ENCODE peak calls at places on chromosomes 6 and 20, in five cellular contexts. One of them, this sample, is unnamed.
A peak's percentile ranks its signal among the peaks of the same experiment; 100 is the strongest.

GRCh38 chr6:100381111-100381510 is 83.6 kb downstream of the SIM1 start:
- DNase-seq in left ventricle myocardium inferior: no peak
- DNase-seq in fibroblast of the aortic adventitia: no peak
- DNase-seq in Panc1: no peak
- DNase-seq in lower leg skin: no peak
- DNase-seq in this sample: no peak

GRCh38 chr6:46876126-46876525 is 45.6 kb downstream of the ADGRF5 start:
- DNase-seq in lower leg skin: no peak
- DNase-seq in fibroblast of the aortic adventitia: peak; percentile 24
- DNase-seq in left ventricle myocardium inferior: no peak
- DNase-seq in Panc1: peak; percentile 12
- DNase-seq in this sample: peak; percentile 60

GRCh38 chr6:52725530-52726192 is 37.6 kb downstream of the GSTA2 start:
- DNase-seq in Panc1: no peak
- DNase-seq in left ventricle myocardium inferior: no peak
- DNase-seq in fibroblast of the aortic adventitia: peak; percentile 37
- DNase-seq in lower leg skin: no peak
- DNase-seq in this sample: peak; percentile 14

GRCh38 chr6:122669418-122669817 is 59.2 kb downstream of the PKIB start:
- DNase-seq in lower leg skin: no peak
- DNase-seq in Panc1: no peak
- DNase-seq in fibroblast of the aortic adventitia: no peak
- DNase-seq in left ventricle myocardium inferior: no peak
- DNase-seq in this sample: no peak

GRCh38 chr6:132020138-132020551 is 69.0 kb upstream of the CCN2 start:
- DNase-seq in left ventricle myocardium inferior: peak; percentile 22
- DNase-seq in Panc1: no peak
- DNase-seq in fibroblast of the aortic adventitia: peak; percentile 35
- DNase-seq in lower leg skin: peak; percentile 87
- DNase-seq in this sample: no peak

GRCh38 chr20:21137078-21137477 is 11.2 kb downstream of the KIZ start:
- DNase-seq in lower leg skin: no peak
- DNase-seq in fibroblast of the aortic adventitia: no peak
- DNase-seq in Panc1: no peak
- DNase-seq in left ventricle myocardium inferior: no peak
- DNase-seq in this sample: no peak

GRCh38 chr6:139510040-139510815 is 135.8 kb upstream of the CITED2 start:
- DNase-seq in lower leg skin: no peak
- DNase-seq in fibroblast of the aortic adventitia: peak; percentile 28
- DNase-seq in Panc1: no peak
- DNase-seq in left ventricle myocardium inferior: peak; percentile 33
- DNase-seq in this sample: no peak

GRCh38 chr6:119830069-119830468 is 480.5 kb upstream of the MAN1A1 start:
- DNase-seq in Panc1: no peak
- DNase-seq in left ventricle myocardium inferior: no peak
- DNase-seq in lower leg skin: no peak
- DNase-seq in fibroblast of the aortic adventitia: no peak
- DNase-seq in this sample: no peak

GRCh38 chr6:130158548-130158947 is 64.2 kb downstream of the SAMD3 start:
- DNase-seq in fibroblast of the aortic adventitia: no peak
- DNase-seq in left ventricle myocardium inferior: no peak
- DNase-seq in lower leg skin: no peak
- DNase-seq in Panc1: no peak
- DNase-seq in this sample: no peak

GRCh38 chr6:18136260-18136659 is 13.8 kb upstream of the NHLRC1 start:
- DNase-seq in lower leg skin: no peak
- DNase-seq in Panc1: no peak
- DNase-seq in left ventricle myocardium inferior: no peak
- DNase-seq in fibroblast of the aortic adventitia: no peak
- DNase-seq in this sample: no peak

GRCh38 chr20:11041396-11041795 is 367.6 kb upstream of the JAG1 start:
- DNase-seq in Panc1: no peak
- DNase-seq in left ventricle myocardium inferior: no peak
- DNase-seq in fibroblast of the aortic adventitia: peak; percentile 2
- DNase-seq in lower leg skin: no peak
- DNase-seq in this sample: no peak

GRCh38 chr20:32980131-32980941 is 23.9 kb downstream of the SUN5 start:
- DNase-seq in Panc1: no peak
- DNase-seq in fibroblast of the aortic adventitia: no peak
- DNase-seq in left ventricle myocardium inferior: no peak
- DNase-seq in lower leg skin: no peak
- DNase-seq in this sample: peak; percentile 94

GRCh38 chr6:135093578-135093977 is 39.0 kb upstream of the HBS1L start:
- DNase-seq in left ventricle myocardium inferior: no peak
- DNase-seq in fibroblast of the aortic adventitia: no peak
- DNase-seq in Panc1: no peak
- DNase-seq in lower leg skin: no peak
- DNase-seq in this sample: no peak

GRCh38 chr20:2528671-2529070 is 7.7 kb upstream of the TMC2 start:
- DNase-seq in left ventricle myocardium inferior: no peak
- DNase-seq in fibroblast of the aortic adventitia: no peak
- DNase-seq in lower leg skin: peak; percentile 67
- DNase-seq in Panc1: no peak
- DNase-seq in this sample: no peak

GRCh38 chr20:54668271-54669053 is 193.1 kb downstream of the DOK5 start:
- DNase-seq in lower leg skin: no peak
- DNase-seq in fibroblast of the aortic adventitia: peak; percentile 34
- DNase-seq in left ventricle myocardium inferior: no peak
- DNase-seq in Panc1: no peak
- DNase-seq in this sample: no peak

GRCh38 chr6:32271427-32271826 is 47.6 kb upstream of the NOTCH4 start:
- DNase-seq in Panc1: no peak
- DNase-seq in left ventricle myocardium inferior: no peak
- DNase-seq in lower leg skin: no peak
- DNase-seq in fibroblast of the aortic adventitia: no peak
- DNase-seq in this sample: no peak

GRCh38 chr6:116996842-116997241 is 119.8 kb downstream of the RFX6 start:
- DNase-seq in left ventricle myocardium inferior: no peak
- DNase-seq in Panc1: no peak
- DNase-seq in lower leg skin: no peak
- DNase-seq in fibroblast of the aortic adventitia: no peak
- DNase-seq in this sample: no peak

GRCh38 chr20:40525356-40525755 is 163.7 kb downstream of the MAFB start:
- DNase-seq in left ventricle myocardium inferior: no peak
- DNase-seq in Panc1: no peak
- DNase-seq in fibroblast of the aortic adventitia: peak; percentile 47
- DNase-seq in lower leg skin: no peak
- DNase-seq in this sample: no peak

GRCh38 chr6:105401247-105402089 is 1.4 kb downstream of the PREP start:
- DNase-seq in lower leg skin: no peak
- DNase-seq in Panc1: no peak
- DNase-seq in left ventricle myocardium inferior: no peak
- DNase-seq in fibroblast of the aortic adventitia: no peak
- DNase-seq in this sample: no peak

GRCh38 chr6:130233332-130233731 is 10.6 kb upstream of the SAMD3 start:
- DNase-seq in Panc1: no peak
- DNase-seq in lower leg skin: no peak
- DNase-seq in fibroblast of the aortic adventitia: peak; percentile 49
- DNase-seq in left ventricle myocardium inferior: no peak
- DNase-seq in this sample: no peak

GRCh38 chr6:26199773-26200728 is 112.8 kb downstream of the HFE start:
- DNase-seq in fibroblast of the aortic adventitia: peak; percentile 42
- DNase-seq in left ventricle myocardium inferior: no peak
- DNase-seq in Panc1: no peak
- DNase-seq in lower leg skin: no peak
- DNase-seq in this sample: no peak

GRCh38 chr20:57082546-57082945 is 183.9 kb downstream of the BMP7 start:
- DNase-seq in fibroblast of the aortic adventitia: no peak
- DNase-seq in left ventricle myocardium inferior: no peak
- DNase-seq in Panc1: no peak
- DNase-seq in lower leg skin: no peak
- DNase-seq in this sample: no peak

GRCh38 chr6:157528931-157529653 is 148.1 kb downstream of the ZDHHC14 start:
- DNase-seq in fibroblast of the aortic adventitia: no peak
- DNase-seq in lower leg skin: peak; percentile 90
- DNase-seq in left ventricle myocardium inferior: no peak
- DNase-seq in Panc1: no peak
- DNase-seq in this sample: no peak

GRCh38 chr6:31114540-31114876 is at the start of gene PSORS1C1:
- DNase-seq in fibroblast of the aortic adventitia: peak; percentile 97
- DNase-seq in Panc1: peak; percentile 72
- DNase-seq in lower leg skin: peak; percentile 97
- DNase-seq in left ventricle myocardium inferior: peak; percentile 89
- DNase-seq in this sample: peak; percentile 75

GRCh38 chr20:25676164-25676809 is 20.4 kb downstream of the ZNF337 start:
- DNase-seq in left ventricle myocardium inferior: no peak
- DNase-seq in fibroblast of the aortic adventitia: peak; percentile 47
- DNase-seq in Panc1: no peak
- DNase-seq in lower leg skin: no peak
- DNase-seq in this sample: peak; percentile 14

GRCh38 chr6:42545226-42545773 is 18.5 kb upstream of the UBR2 start:
- DNase-seq in lower leg skin: no peak
- DNase-seq in fibroblast of the aortic adventitia: no peak
- DNase-seq in left ventricle myocardium inferior: no peak
- DNase-seq in Panc1: no peak
- DNase-seq in this sample: no peak

GRCh38 chr6:158815915-158816314 is 3.3 kb downstream of the EZR start:
- DNase-seq in lower leg skin: no peak
- DNase-seq in left ventricle myocardium inferior: no peak
- DNase-seq in fibroblast of the aortic adventitia: no peak
- DNase-seq in Panc1: no peak
- DNase-seq in this sample: no peak

GRCh38 chr6:47134476-47135189 is 92.5 kb upstream of the ADGRF1 start:
- DNase-seq in lower leg skin: no peak
- DNase-seq in Panc1: peak; percentile 79
- DNase-seq in fibroblast of the aortic adventitia: peak; percentile 96
- DNase-seq in left ventricle myocardium inferior: no peak
- DNase-seq in this sample: peak; percentile 96

GRCh38 chr6:132068766-132069165 is 117.6 kb upstream of the CCN2 start:
- DNase-seq in lower leg skin: no peak
- DNase-seq in fibroblast of the aortic adventitia: peak; percentile 20
- DNase-seq in Panc1: no peak
- DNase-seq in left ventricle myocardium inferior: no peak
- DNase-seq in this sample: no peak

GRCh38 chr6:9025796-9026195 is 590.5 kb upstream of the SLC35B3 start:
- DNase-seq in left ventricle myocardium inferior: no peak
- DNase-seq in lower leg skin: no peak
- DNase-seq in fibroblast of the aortic adventitia: no peak
- DNase-seq in Panc1: no peak
- DNase-seq in this sample: no peak

GRCh38 chr6:107458687-107459282 is 579 bp downstream of the PDSS2 start:
- DNase-seq in lower leg skin: peak; percentile 86
- DNase-seq in fibroblast of the aortic adventitia: peak; percentile 34
- DNase-seq in Panc1: peak; percentile 4
- DNase-seq in left ventricle myocardium inferior: peak; percentile 22
- DNase-seq in this sample: no peak

GRCh38 chr6:87936065-87936464 is 111.6 kb upstream of the SPACA1 start:
- DNase-seq in lower leg skin: no peak
- DNase-seq in fibroblast of the aortic adventitia: no peak
- DNase-seq in Panc1: no peak
- DNase-seq in left ventricle myocardium inferior: no peak
- DNase-seq in this sample: no peak

GRCh38 chr6:47740714-47741113 is 41.1 kb upstream of the OPN5 start:
- DNase-seq in lower leg skin: no peak
- DNase-seq in Panc1: no peak
- DNase-seq in fibroblast of the aortic adventitia: no peak
- DNase-seq in left ventricle myocardium inferior: no peak
- DNase-seq in this sample: no peak

GRCh38 chr6:90227693-90228092 is 69.0 kb downstream of the BACH2 start:
- DNase-seq in lower leg skin: no peak
- DNase-seq in Panc1: no peak
- DNase-seq in left ventricle myocardium inferior: no peak
- DNase-seq in fibroblast of the aortic adventitia: peak; percentile 26
- DNase-seq in this sample: no peak

GRCh38 chr6:168090706-168091105 is 11.7 kb upstream of the FRMD1 start:
- DNase-seq in left ventricle myocardium inferior: no peak
- DNase-seq in fibroblast of the aortic adventitia: no peak
- DNase-seq in lower leg skin: no peak
- DNase-seq in Panc1: no peak
- DNase-seq in this sample: no peak

GRCh38 chr20:50019466-50020256 is 36.9 kb downstream of the SNAI1 start:
- DNase-seq in Panc1: no peak
- DNase-seq in fibroblast of the aortic adventitia: no peak
- DNase-seq in left ventricle myocardium inferior: peak; percentile 46
- DNase-seq in lower leg skin: no peak
- DNase-seq in this sample: no peak

GRCh38 chr6:46776070-46776752 is 17.0 kb upstream of the MEP1A start:
- DNase-seq in Panc1: no peak
- DNase-seq in fibroblast of the aortic adventitia: no peak
- DNase-seq in left ventricle myocardium inferior: no peak
- DNase-seq in lower leg skin: no peak
- DNase-seq in this sample: no peak

GRCh38 chr6:1316482-1317220 is 4.8 kb downstream of the FOXQ1 start:
- DNase-seq in left ventricle myocardium inferior: no peak
- DNase-seq in lower leg skin: no peak
- DNase-seq in Panc1: no peak
- DNase-seq in fibroblast of the aortic adventitia: peak; percentile 27
- DNase-seq in this sample: no peak
- H3K4me3 ChIP-seq in left ventricle myocardium inferior: peak overlapping the region; percentile 67
- H3K4me3 ChIP-seq in lower leg skin: no peak overlapping the region
- H3K4me3 ChIP-seq in Panc1: peak overlapping the region; percentile 52
- H3K4me3 ChIP-seq in fibroblast of the aortic adventitia: peak overlapping the region; percentile 69
- H3K4me3 ChIP-seq in this sample: peak overlapping the region; percentile 48

DNA sequence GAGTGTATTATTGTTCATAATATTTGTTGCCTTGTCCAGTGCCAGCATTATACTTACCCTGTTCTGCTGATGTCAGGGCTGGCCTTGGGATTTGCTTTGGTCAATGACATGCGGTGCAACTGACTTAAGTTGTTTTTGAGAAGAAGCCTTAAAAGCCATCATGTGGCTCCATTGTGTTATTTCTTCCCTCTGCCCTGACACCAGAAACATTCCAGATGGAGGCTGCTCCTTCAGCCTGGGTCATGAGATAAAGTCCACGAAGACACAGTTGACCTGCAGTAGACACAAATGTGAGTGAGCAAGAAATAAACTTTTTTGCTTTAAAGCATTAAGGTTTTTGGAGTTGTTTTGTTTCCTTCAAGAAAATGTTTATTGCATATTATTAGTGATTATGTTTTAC is 7.5 kb upstream of the HINT3 start:
- DNase-seq in Panc1: no peak
- DNase-seq in left ventricle myocardium inferior: no peak
- DNase-seq in fibroblast of the aortic adventitia: no peak
- DNase-seq in lower leg skin: no peak
- DNase-seq in this sample: no peak
- TF ChIP-seq CTCF in Panc1: no peak
- TF ChIP-seq CTCF in left ventricle myocardium inferior: no peak
- TF ChIP-seq CTCF in fibroblast of the aortic adventitia: no peak
- TF ChIP-seq CTCF in lower leg skin: no peak
- TF ChIP-seq CTCF in this sample: no peak

DNA sequence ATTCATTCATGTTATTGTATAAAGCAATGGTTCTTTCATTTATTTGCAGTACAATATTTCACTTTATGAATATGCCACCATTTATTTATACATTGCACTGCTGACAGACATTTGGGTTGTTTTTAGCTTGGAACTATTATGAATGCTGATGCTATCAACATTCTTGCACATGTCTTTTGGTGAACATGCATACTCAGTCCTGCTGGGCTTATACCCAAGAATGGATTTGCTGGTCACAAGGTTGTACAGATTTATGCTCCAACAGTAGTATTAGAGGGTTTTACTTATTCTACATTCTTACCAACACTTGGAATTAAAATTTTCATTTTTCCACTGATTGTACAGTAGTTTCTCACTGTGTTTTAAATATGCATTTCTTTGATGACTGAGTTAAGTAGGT is 126.2 kb downstream of the PTPRK start:
- DNase-seq in left ventricle myocardium inferior: no peak
- DNase-seq in fibroblast of the aortic adventitia: peak; percentile 37
- DNase-seq in Panc1: no peak
- DNase-seq in lower leg skin: no peak
- DNase-seq in this sample: peak; percentile 90
- H3K4me3 ChIP-seq in left ventricle myocardium inferior: no peak overlapping the region
- H3K4me3 ChIP-seq in fibroblast of the aortic adventitia: no peak overlapping the region
- H3K4me3 ChIP-seq in Panc1: no peak overlapping the region
- H3K4me3 ChIP-seq in lower leg skin: no peak overlapping the region
- H3K4me3 ChIP-seq in this sample: no peak overlapping the region

GRCh38 chr6:63573140-63573898 is 1.0 kb downstream of the LOC128125822 start:
- DNase-seq in lower leg skin: peak; percentile 97
- DNase-seq in fibroblast of the aortic adventitia: peak; percentile 76
- DNase-seq in Panc1: no peak
- DNase-seq in left ventricle myocardium inferior: peak; percentile 76
- DNase-seq in this sample: peak; percentile 36
- TF ChIP-seq CTCF in lower leg skin: no peak
- TF ChIP-seq CTCF in fibroblast of the aortic adventitia: no peak
- TF ChIP-seq CTCF in Panc1: no peak
- TF ChIP-seq CTCF in left ventricle myocardium inferior: no peak
- TF ChIP-seq CTCF in this sample: no peak

This sample was measured in retinal pigment epithelial cell.